ENCODE peak calls at places on chromosomes 11 and 22, in eight cellular contexts. C is activated naive CD4-positive, alpha-beta T cell treated with anti-CD3 and anti-CD28 coated beads for 36 hours; M is SW480; L is H1; R is fibroblast of the conjunctiva; U is stimulated activated naive B cell treated with anti-CD40 and anti-IgM and Interleukin-4, amounts not matched to agents 10 μg/mL and 1 μg/mL and 100 μg/mL, for 72 hours; A is EH; E is T-helper 9 cell. S is an unnamed sample.

GRCh38 chr11:12845739-12846358 is 163.3 kb upstream of the RASSF10 start:
- DNase-seq in R (no peak), A (peak; percentile 47), U (no peak), M (peak; percentile 92), E (no peak), L (no peak), C (no peak), S (peak; percentile 76)

GRCh38 chr11:132111781-132112380 is 741.5 kb downstream of the NTM start:
- DNase-seq in L (no peak), C (no peak), R (peak; percentile 85), M (no peak), U (no peak), A (peak; percentile 89), E (no peak), S (peak; percentile 6)

GRCh38 chr11:14443642-14444041 is 56.0 kb downstream of the COPB1 start:
- DNase-seq in C (no peak), A (peak; percentile 84), L (no peak), M (no peak), U (no peak), R (no peak), E (no peak), S (peak; percentile 38)

GRCh38 chr22:38865201-38866023 is 6.6 kb downstream of the CBX6 start:
- DNase-seq in E (no peak), M (no peak), L (no peak), A (no peak), C (no peak), U (no peak), R (no peak), S (no peak)

GRCh38 chr11:76797341-76798201 is 14.4 kb downstream of the TSKU start:
- DNase-seq in A (no peak), M (no peak), R (no peak), L (no peak), U (no peak), E (no peak), C (no peak), S (no peak)

GRCh38 chr22:23105919-23106853 is 35.6 kb downstream of the RSPH14 start:
- DNase-seq in L (no peak), M (no peak), C (no peak), E (no peak), R (no peak), U (no peak), A (no peak), S (peak; percentile 32)

GRCh38 chr11:3130269-3131071 is 34.6 kb downstream of the OSBPL5 start:
- DNase-seq in M (peak; percentile 40), L (no peak), U (no peak), C (no peak), E (no peak), R (no peak), A (no peak), S (no peak)

GRCh38 chr11:34234086-34234740 is 123.6 kb downstream of the ABTB2 start:
- DNase-seq in E (peak; percentile 58), M (peak; percentile 55), U (peak; percentile 91), C (peak; percentile 93), L (peak; percentile 69), A (peak; percentile 55), R (no peak), S (no peak)

GRCh38 chr11:75280227-75280671 is 39.7 kb downstream of the TPBGL start:
- DNase-seq in E (peak; percentile 67), C (peak; percentile 86), R (peak; percentile 43), L (peak; percentile 76), U (peak; percentile 47), A (peak; percentile 74), M (peak; percentile 53), S (peak; percentile 86)

GRCh38 chr11:65205602-65205967 is 23.9 kb downstream of the CAPN1 start:
- DNase-seq in A (no peak), M (no peak), C (no peak), E (no peak), U (no peak), R (no peak), L (no peak), S (no peak)

GRCh38 chr11:110912437-110912836 is 200.2 kb upstream of the ARHGAP20 start:
- DNase-seq in R (no peak), M (no peak), E (no peak), A (no peak), L (no peak), C (no peak), U (no peak), S (no peak)

GRCh38 chr11:31499576-31500178 is 9.7 kb downstream of the IMMP1L start:
- DNase-seq in R (peak; percentile 28), C (no peak), A (peak; percentile 39), M (no peak), L (no peak), U (no peak), E (no peak), S (no peak)

GRCh38 chr22:47377926-47378560 is 615.6 kb downstream of the TBC1D22A start:
- DNase-seq in E (no peak), L (no peak), A (no peak), M (no peak), C (no peak), U (no peak), R (no peak), S (no peak)

GRCh38 chr22:42626951-42627625 is 12.4 kb upstream of the POLDIP3 start:
- DNase-seq in R (no peak), E (no peak), A (no peak), M (no peak), U (no peak), L (no peak), C (no peak), S (no peak)

GRCh38 chr11:61766353-61766841 is 14.0 kb downstream of the MYRF start:
- DNase-seq in C (no peak), E (no peak), M (peak; percentile 95), L (no peak), A (no peak), U (no peak), R (no peak), S (no peak)

GRCh38 chr11:83674498-83674897 is 388.3 kb upstream of the CCDC90B start:
- DNase-seq in E (no peak), U (no peak), L (no peak), A (no peak), M (no peak), C (no peak), R (no peak), S (no peak)

GRCh38 chr11:132844956-132845355 is 687.3 kb downstream of the OPCML start:
- DNase-seq in E (no peak), C (no peak), A (peak; percentile 97), M (peak; percentile 65), R (peak; percentile 47), L (no peak), U (no peak), S (no peak)

GRCh38 chr11:126115253-126115540 is 52.5 kb upstream of the CDON start:
- DNase-seq in L (no peak), M (no peak), E (no peak), R (no peak), U (no peak), C (no peak), A (peak; percentile 25), S (no peak)

GRCh38 chr11:126282361-126282741 is 542 bp upstream of the TIRAP start:
- DNase-seq in M (peak; percentile 41), C (peak; percentile 67), U (no peak), L (no peak), R (no peak), A (peak; percentile 43), E (peak; percentile 22), S (no peak)

GRCh38 chr11:81673001-81673400 is 1060.7 kb downstream of the FAM181B start:
- DNase-seq in A (no peak), C (no peak), E (no peak), R (no peak), L (no peak), M (no peak), U (no peak), S (no peak)

GRCh38 chr11:134754196-134754822 is 342.3 kb upstream of the B3GAT1 start:
- DNase-seq in R (no peak), L (no peak), U (no peak), C (no peak), A (no peak), E (no peak), M (no peak), S (no peak)

GRCh38 chr11:76978818-76979217 is 55.4 kb upstream of the B3GNT6 start:
- DNase-seq in U (no peak), M (no peak), C (no peak), E (no peak), A (no peak), L (no peak), R (no peak), S (no peak)

GRCh38 chr11:28690746-28691145 is 582.6 kb downstream of the METTL15 start:
- DNase-seq in L (no peak), E (no peak), U (no peak), C (no peak), R (no peak), M (no peak), A (peak; percentile 42), S (no peak)

GRCh38 chr22:17655289-17655688 is 16.7 kb downstream of the BCL2L13 start:
- DNase-seq in A (no peak), U (no peak), L (no peak), C (no peak), E (no peak), R (no peak), M (no peak), S (no peak)

GRCh38 chr11:32809313-32809712 is 14.9 kb upstream of the CCDC73 start:
- DNase-seq in L (peak; percentile 70), E (peak; percentile 6), C (peak; percentile 87), U (peak; percentile 35), R (peak; percentile 56), A (peak; percentile 71), M (peak; percentile 78), S (peak; percentile 91)

GRCh38 chr22:23113067-23113846 is 28.5 kb downstream of the RSPH14 start:
- DNase-seq in E (no peak), A (peak; percentile 28), M (no peak), L (no peak), U (no peak), C (no peak), R (peak; percentile 20), S (no peak)

GRCh38 chr11:126153999-126154398 is 57.5 kb downstream of the RPUSD4 start:
- DNase-seq in E (no peak), R (peak; percentile 46), M (peak; percentile 35), U (no peak), L (no peak), A (peak; percentile 86), C (no peak), S (no peak)

GRCh38 chr22:17633217-17633997 is 4.9 kb upstream of the ATP6V1E1 start:
- DNase-seq in A (peak; percentile 88), M (peak; percentile 89), C (no peak), L (no peak), R (no peak), E (no peak), U (no peak), S (peak; percentile 22)

GRCh38 chr22:32333769-32334639 is 23.7 kb upstream of the RFPL3 start:
- DNase-seq in E (no peak), L (no peak), M (no peak), U (no peak), R (no peak), C (no peak), A (no peak), S (no peak)

GRCh38 chr11:33290319-33290718 is 33.1 kb downstream of the HIPK3 start:
- DNase-seq in M (no peak), A (no peak), U (no peak), L (no peak), R (no peak), C (no peak), E (no peak), S (no peak)

GRCh38 chr22:29816539-29816938 is 21.5 kb downstream of the ASCC2 start:
- DNase-seq in R (no peak), L (no peak), A (no peak), U (no peak), M (no peak), E (no peak), C (no peak), S (no peak)

GRCh38 chr11:101442936-101443521 is 140.8 kb downstream of the TRPC6 start:
- DNase-seq in C (no peak), U (no peak), A (peak; percentile 32), M (no peak), L (no peak), R (no peak), E (no peak), S (no peak)

GRCh38 chr11:70815485-70815832 is 417.1 kb downstream of the CTTN start:
- DNase-seq in M (no peak), U (no peak), E (no peak), R (no peak), A (no peak), C (no peak), L (no peak), S (no peak)

S was measured in SK-MEL-5.